ENCODE peak calls at places on chromosome 4, in four cellular contexts. Z, L, K and V are unnamed samples.

GRCh38 chr4:5366421-5366820 is 315.1 kb downstream of the STK32B start:
- DNase-seq in Z (peak), L (no peak), K (no peak), V (no peak)

GRCh38 chr4:188031751-188032150 is 36.2 kb downstream of the ZFP42 start:
- DNase-seq in Z (no peak), L (no peak), K (no peak), V (no peak)

GRCh38 chr4:127709456-127709855 is 20.7 kb upstream of the SLC25A31 start:
- DNase-seq in Z (no peak), L (no peak), K (no peak), V (no peak)

GRCh38 chr4:114226968-114227760 is 247.7 kb upstream of the ARSJ start:
- DNase-seq in Z (no peak), L (no peak), K (no peak), V (no peak)

GRCh38 chr4:181752516-181752915 is 490.7 kb upstream of the TENM3 start:
- DNase-seq in Z (no peak), L (peak), K (no peak), V (no peak)

GRCh38 chr4:184902550-184902949 is 76.8 kb upstream of the ACSL1 start:
- DNase-seq in Z (no peak), L (no peak), K (no peak), V (no peak)

GRCh38 chr4:96786306-96786705 is 946.4 kb downstream of the PDHA2 start:
- DNase-seq in Z (no peak), L (no peak), K (no peak), V (no peak)

GRCh38 chr4:173415092-173415491 is 16.2 kb upstream of the SCRG1 start:
- DNase-seq in Z (no peak), L (no peak), K (no peak), V (no peak)

GRCh38 chr4:159101983-159102622 is 776 bp upstream of the RAPGEF2 start:
- DNase-seq in Z (peak), L (no peak), K (no peak), V (no peak)

GRCh38 chr4:170015285-170015684 is 10.9 kb downstream of the MFAP3L start:
- DNase-seq in Z (no peak), L (no peak), K (no peak), V (no peak)

GRCh38 chr4:185017964-185018772 is at the start of gene HELT:
- DNase-seq in Z (no peak), L (no peak), K (no peak), V (no peak)

GRCh38 chr4:114597410-114598115 is 1.0 kb upstream of the UGT8 start:
- DNase-seq in Z (no peak), L (no peak), K (no peak), V (no peak)

GRCh38 chr4:176193898-176194297 is 1.5 kb downstream of the SPATA4 start:
- DNase-seq in Z (peak), L (peak), K (no peak), V (no peak)

GRCh38 chr4:74659576-74660411 is 134.5 kb downstream of the BTC start:
- DNase-seq in Z (peak), L (peak), K (no peak), V (no peak)

GRCh38 chr4:122205687-122206086 is 53.6 kb downstream of the BLTP1 start:
- DNase-seq in Z (no peak), L (no peak), K (no peak), V (no peak)

GRCh38 chr4:16524911-16525574 is 298.8 kb upstream of the TAPT1 start:
- DNase-seq in Z (peak), L (no peak), K (no peak), V (no peak)

GRCh38 chr4:3788366-3788660 is 22.1 kb downstream of the ADRA2C start:
- DNase-seq in Z (no peak), L (no peak), K (no peak), V (no peak)